ENCODE peak calls at places on chromosome 12, in nine cellular contexts. One of them, this sample, is unnamed.
A peak's percentile ranks its signal among the peaks of the same experiment; 100 is the strongest.

GRCh38 chr12:122610911-122611310 is 83.9 kb downstream of the KNTC1 start:
- DNase-seq in psoas muscle: no peak
- DNase-seq in PC-9: no peak
- DNase-seq in bronchial epithelial cell: peak; percentile 85
- DNase-seq in upper lobe of right lung: no peak
- DNase-seq in NB4: no peak
- DNase-seq in GM12865: no peak
- DNase-seq in epithelial cell of proximal tubule: peak; percentile 4
- DNase-seq in IMR-90: peak; percentile 24
- DNase-seq in this sample: peak; percentile 10

GRCh38 chr12:105214670-105215375 is 21.2 kb downstream of the APPL2 start:
- DNase-seq in NB4: no peak
- DNase-seq in upper lobe of right lung: no peak
- DNase-seq in IMR-90: no peak
- DNase-seq in bronchial epithelial cell: peak; percentile 56
- DNase-seq in epithelial cell of proximal tubule: no peak
- DNase-seq in GM12865: no peak
- DNase-seq in PC-9: no peak
- DNase-seq in psoas muscle: no peak
- DNase-seq in this sample: no peak

GRCh38 chr12:104498211-104498801 is 41.6 kb downstream of the CHST11 start:
- DNase-seq in psoas muscle: no peak
- DNase-seq in IMR-90: no peak
- DNase-seq in NB4: peak; percentile 75
- DNase-seq in GM12865: peak; percentile 64
- DNase-seq in epithelial cell of proximal tubule: no peak
- DNase-seq in PC-9: no peak
- DNase-seq in bronchial epithelial cell: no peak
- DNase-seq in upper lobe of right lung: no peak
- DNase-seq in this sample: no peak

GRCh38 chr12:130715996-130716917 is at the start of gene RIMBP2:
- DNase-seq in upper lobe of right lung: no peak
- DNase-seq in bronchial epithelial cell: peak; percentile 60
- DNase-seq in IMR-90: peak; percentile 1
- DNase-seq in PC-9: no peak
- DNase-seq in psoas muscle: no peak
- DNase-seq in epithelial cell of proximal tubule: peak; percentile 4
- DNase-seq in GM12865: peak; percentile 9
- DNase-seq in NB4: no peak
- DNase-seq in this sample: peak; percentile 35

GRCh38 chr12:10140001-10140400 is 10.0 kb upstream of the CLEC7A start:
- DNase-seq in NB4: peak; percentile 79
- DNase-seq in epithelial cell of proximal tubule: no peak
- DNase-seq in PC-9: peak; percentile 56
- DNase-seq in bronchial epithelial cell: peak; percentile 61
- DNase-seq in upper lobe of right lung: no peak
- DNase-seq in IMR-90: peak; percentile 70
- DNase-seq in GM12865: peak; percentile 82
- DNase-seq in psoas muscle: no peak
- DNase-seq in this sample: peak; percentile 17

GRCh38 chr12:29741342-29742241 is 42.1 kb downstream of the TMTC1 start:
- DNase-seq in bronchial epithelial cell: peak; percentile 77
- DNase-seq in PC-9: no peak
- DNase-seq in NB4: no peak
- DNase-seq in IMR-90: peak; percentile 82
- DNase-seq in epithelial cell of proximal tubule: no peak
- DNase-seq in upper lobe of right lung: no peak
- DNase-seq in GM12865: no peak
- DNase-seq in psoas muscle: no peak
- DNase-seq in this sample: peak; percentile 89

GRCh38 chr12:110948041-110948440 is 27.7 kb upstream of the MYL2 start:
- DNase-seq in PC-9: no peak
- DNase-seq in bronchial epithelial cell: no peak
- DNase-seq in psoas muscle: no peak
- DNase-seq in GM12865: no peak
- DNase-seq in NB4: no peak
- DNase-seq in upper lobe of right lung: no peak
- DNase-seq in epithelial cell of proximal tubule: no peak
- DNase-seq in IMR-90: no peak
- DNase-seq in this sample: no peak

GRCh38 chr12:3959799-3960560 is 86.8 kb upstream of the PARP11 start:
- DNase-seq in psoas muscle: no peak
- DNase-seq in NB4: no peak
- DNase-seq in PC-9: no peak
- DNase-seq in epithelial cell of proximal tubule: no peak
- DNase-seq in IMR-90: no peak
- DNase-seq in upper lobe of right lung: no peak
- DNase-seq in GM12865: no peak
- DNase-seq in bronchial epithelial cell: no peak
- DNase-seq in this sample: no peak

GRCh38 chr12:50740307-50740706 is 23.6 kb upstream of the ATF1 start:
- DNase-seq in upper lobe of right lung: no peak
- DNase-seq in NB4: no peak
- DNase-seq in bronchial epithelial cell: peak; percentile 60
- DNase-seq in IMR-90: no peak
- DNase-seq in epithelial cell of proximal tubule: no peak
- DNase-seq in GM12865: no peak
- DNase-seq in psoas muscle: no peak
- DNase-seq in PC-9: no peak
- DNase-seq in this sample: no peak

GRCh38 chr12:71371132-71371531 is 68.5 kb upstream of the LGR5 start:
- DNase-seq in upper lobe of right lung: no peak
- DNase-seq in psoas muscle: no peak
- DNase-seq in epithelial cell of proximal tubule: no peak
- DNase-seq in bronchial epithelial cell: peak; percentile 8
- DNase-seq in IMR-90: no peak
- DNase-seq in PC-9: no peak
- DNase-seq in GM12865: no peak
- DNase-seq in NB4: peak; percentile 28
- DNase-seq in this sample: peak; percentile 12
- TF ChIP-seq CTCF in upper lobe of right lung: no peak
- TF ChIP-seq CTCF in psoas muscle: no peak
- TF ChIP-seq CTCF in epithelial cell of proximal tubule: peak; percentile 49
- TF ChIP-seq CTCF in bronchial epithelial cell: no peak
- TF ChIP-seq CTCF in IMR-90: no peak
- TF ChIP-seq CTCF in PC-9: no peak
- TF ChIP-seq CTCF in GM12865: no peak
- TF ChIP-seq CTCF in NB4: no peak
- TF ChIP-seq CTCF in this sample: no peak

GRCh38 chr12:53986686-53987180 is 1.8 kb downstream of the HOXC10 start:
- DNase-seq in epithelial cell of proximal tubule: no peak
- DNase-seq in bronchial epithelial cell: no peak
- DNase-seq in upper lobe of right lung: no peak
- DNase-seq in NB4: no peak
- DNase-seq in PC-9: no peak
- DNase-seq in IMR-90: no peak
- DNase-seq in GM12865: no peak
- DNase-seq in psoas muscle: peak; percentile 41
- DNase-seq in this sample: no peak
- H3K4me3 ChIP-seq in epithelial cell of proximal tubule: peak overlapping the region; percentile 98
- H3K4me3 ChIP-seq in bronchial epithelial cell: no peak overlapping the region
- H3K4me3 ChIP-seq in upper lobe of right lung: no peak overlapping the region
- H3K4me3 ChIP-seq in NB4: peak overlapping the region; percentile 75
- H3K4me3 ChIP-seq in PC-9: no peak overlapping the region
- H3K4me3 ChIP-seq in IMR-90: no peak overlapping the region
- H3K4me3 ChIP-seq in GM12865: no peak overlapping the region
- H3K4me3 ChIP-seq in psoas muscle: peak overlapping the region; percentile 79
- H3K4me3 ChIP-seq in this sample: peak overlapping the region; percentile 86

GRCh38 chr12:59151243-59151642 is 230.9 kb upstream of the LRIG3 start:
- DNase-seq in epithelial cell of proximal tubule: no peak
- DNase-seq in upper lobe of right lung: no peak
- DNase-seq in GM12865: no peak
- DNase-seq in psoas muscle: no peak
- DNase-seq in bronchial epithelial cell: peak; percentile 29
- DNase-seq in NB4: no peak
- DNase-seq in PC-9: no peak
- DNase-seq in IMR-90: peak; percentile 65
- DNase-seq in this sample: peak; percentile 24

GRCh38 chr12:59155448-59155847 is 235.1 kb upstream of the LRIG3 start:
- DNase-seq in IMR-90: no peak
- DNase-seq in psoas muscle: no peak
- DNase-seq in epithelial cell of proximal tubule: no peak
- DNase-seq in upper lobe of right lung: no peak
- DNase-seq in PC-9: no peak
- DNase-seq in GM12865: no peak
- DNase-seq in bronchial epithelial cell: no peak
- DNase-seq in NB4: no peak
- DNase-seq in this sample: no peak

GRCh38 chr12:59149995-59150642 is 229.8 kb upstream of the LRIG3 start:
- DNase-seq in psoas muscle: no peak
- DNase-seq in PC-9: peak; percentile 6
- DNase-seq in epithelial cell of proximal tubule: peak; percentile 40
- DNase-seq in upper lobe of right lung: no peak
- DNase-seq in IMR-90: peak; percentile 84
- DNase-seq in bronchial epithelial cell: peak; percentile 86
- DNase-seq in GM12865: peak; percentile 76
- DNase-seq in NB4: peak; percentile 78
- DNase-seq in this sample: peak; percentile 63
- TF ChIP-seq CTCF in psoas muscle: peak; percentile 92
- TF ChIP-seq CTCF in PC-9: peak; percentile 93
- TF ChIP-seq CTCF in epithelial cell of proximal tubule: peak; percentile 98
- TF ChIP-seq CTCF in upper lobe of right lung: peak; percentile 90
- TF ChIP-seq CTCF in IMR-90: peak; percentile 100
- TF ChIP-seq CTCF in bronchial epithelial cell: peak; percentile 82
- TF ChIP-seq CTCF in GM12865: peak; percentile 95
- TF ChIP-seq CTCF in NB4: peak; percentile 94
- TF ChIP-seq CTCF in this sample: peak; percentile 84

DNA sequence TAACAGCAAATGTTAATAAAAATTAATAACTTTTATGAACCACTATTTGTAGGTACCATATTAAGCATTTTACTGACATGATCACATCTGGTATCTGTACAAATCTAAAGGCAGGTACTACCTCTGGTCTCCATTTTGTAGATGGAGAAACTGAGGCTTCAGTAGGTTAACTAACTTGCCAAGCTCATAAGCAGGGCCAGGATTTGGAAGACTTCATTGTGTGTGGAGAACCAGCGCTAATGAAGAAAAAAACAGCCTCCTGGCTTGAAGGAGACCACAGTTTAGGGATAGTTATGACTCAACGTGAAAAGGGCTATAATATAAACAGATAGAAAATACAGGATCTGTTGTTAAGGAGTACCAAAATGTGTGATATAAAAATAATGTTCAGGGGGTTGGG is 1.0 kb downstream of the NUP37 start:
- DNase-seq in upper lobe of right lung: no peak
- DNase-seq in NB4: no peak
- DNase-seq in epithelial cell of proximal tubule: no peak
- DNase-seq in psoas muscle: no peak
- DNase-seq in PC-9: no peak
- DNase-seq in GM12865: no peak
- DNase-seq in bronchial epithelial cell: no peak
- DNase-seq in IMR-90: peak; percentile 33
- DNase-seq in this sample: no peak
- H3K4me3 ChIP-seq in upper lobe of right lung: peak overlapping the region; percentile 83
- H3K4me3 ChIP-seq in NB4: peak overlapping the region; percentile 80
- H3K4me3 ChIP-seq in epithelial cell of proximal tubule: peak overlapping the region; percentile 94
- H3K4me3 ChIP-seq in psoas muscle: peak overlapping the region; percentile 91
- H3K4me3 ChIP-seq in PC-9: peak overlapping the region; percentile 93
- H3K4me3 ChIP-seq in GM12865: peak overlapping the region; percentile 93
- H3K4me3 ChIP-seq in bronchial epithelial cell: no peak overlapping the region
- H3K4me3 ChIP-seq in IMR-90: no peak overlapping the region
- H3K4me3 ChIP-seq in this sample: peak overlapping the region; percentile 89

GRCh38 chr12:115973968-115974765 is 303.3 kb downstream of the MED13L start:
- DNase-seq in NB4: no peak
- DNase-seq in upper lobe of right lung: no peak
- DNase-seq in epithelial cell of proximal tubule: no peak
- DNase-seq in psoas muscle: no peak
- DNase-seq in bronchial epithelial cell: no peak
- DNase-seq in PC-9: no peak
- DNase-seq in IMR-90: no peak
- DNase-seq in GM12865: no peak
- DNase-seq in this sample: no peak
- TF ChIP-seq CTCF in NB4: no peak
- TF ChIP-seq CTCF in upper lobe of right lung: no peak
- TF ChIP-seq CTCF in epithelial cell of proximal tubule: no peak
- TF ChIP-seq CTCF in psoas muscle: no peak
- TF ChIP-seq CTCF in bronchial epithelial cell: no peak
- TF ChIP-seq CTCF in PC-9: no peak
- TF ChIP-seq CTCF in IMR-90: no peak
- TF ChIP-seq CTCF in GM12865: no peak
- TF ChIP-seq CTCF in this sample: no peak

GRCh38 chr12:98417303-98417702 is 98.1 kb upstream of the TMPO start:
- DNase-seq in epithelial cell of proximal tubule: no peak
- DNase-seq in NB4: peak; percentile 62
- DNase-seq in PC-9: no peak
- DNase-seq in IMR-90: no peak
- DNase-seq in bronchial epithelial cell: no peak
- DNase-seq in GM12865: no peak
- DNase-seq in psoas muscle: no peak
- DNase-seq in upper lobe of right lung: no peak
- DNase-seq in this sample: no peak

GRCh38 chr12:98420403-98420800 is 95.0 kb upstream of the TMPO start:
- DNase-seq in IMR-90: no peak
- DNase-seq in bronchial epithelial cell: no peak
- DNase-seq in upper lobe of right lung: no peak
- DNase-seq in epithelial cell of proximal tubule: no peak
- DNase-seq in GM12865: no peak
- DNase-seq in NB4: no peak
- DNase-seq in PC-9: no peak
- DNase-seq in psoas muscle: no peak
- DNase-seq in this sample: no peak

GRCh38 chr12:98418357-98419075 is 96.9 kb upstream of the TMPO start:
- DNase-seq in GM12865: peak; percentile 67
- DNase-seq in epithelial cell of proximal tubule: peak; percentile 81
- DNase-seq in upper lobe of right lung: peak; percentile 94
- DNase-seq in psoas muscle: peak; percentile 86
- DNase-seq in bronchial epithelial cell: peak; percentile 90
- DNase-seq in NB4: peak; percentile 71
- DNase-seq in IMR-90: peak; percentile 93
- DNase-seq in PC-9: peak; percentile 93
- DNase-seq in this sample: peak; percentile 85

GRCh38 chr12:98419795-98420402 is 95.5 kb upstream of the TMPO start:
- DNase-seq in IMR-90: no peak
- DNase-seq in bronchial epithelial cell: no peak
- DNase-seq in NB4: no peak
- DNase-seq in epithelial cell of proximal tubule: no peak
- DNase-seq in GM12865: no peak
- DNase-seq in PC-9: no peak
- DNase-seq in psoas muscle: no peak
- DNase-seq in upper lobe of right lung: no peak
- DNase-seq in this sample: no peak

GRCh38 chr12:98419101-98419794 is 96.1 kb upstream of the TMPO start:
- DNase-seq in psoas muscle: no peak
- DNase-seq in GM12865: no peak
- DNase-seq in PC-9: no peak
- DNase-seq in bronchial epithelial cell: no peak
- DNase-seq in upper lobe of right lung: no peak
- DNase-seq in IMR-90: no peak
- DNase-seq in NB4: no peak
- DNase-seq in epithelial cell of proximal tubule: no peak
- DNase-seq in this sample: no peak
- H3K4me3 ChIP-seq in psoas muscle: no peak overlapping the region
- H3K4me3 ChIP-seq in GM12865: no peak overlapping the region
- H3K4me3 ChIP-seq in PC-9: no peak overlapping the region
- H3K4me3 ChIP-seq in bronchial epithelial cell: no peak overlapping the region
- H3K4me3 ChIP-seq in upper lobe of right lung: no peak overlapping the region
- H3K4me3 ChIP-seq in IMR-90: peak overlapping the region; percentile 3
- H3K4me3 ChIP-seq in NB4: no peak overlapping the region
- H3K4me3 ChIP-seq in epithelial cell of proximal tubule: no peak overlapping the region
- H3K4me3 ChIP-seq in this sample: peak overlapping the region; percentile 46